ENCODE peak calls at places on chromosomes 16 and 17, in four cellular contexts. Q is prostate gland, X is iPS DF 6.9, R is Panc1. E is an unnamed sample.

GRCh38 chr16:30997887-30998711 is 12.3 kb downstream of the STX1B start:
- DNase-seq in R (no peak), X (no peak), Q (no peak), E (no peak)

GRCh38 chr17:2181206-2181983 is 122.2 kb downstream of the SMG6 start:
- DNase-seq in Q (no peak), X (no peak), R (no peak), E (no peak)

GRCh38 chr16:83975646-83976260 is 7.7 kb downstream of the NECAB2 start:
- DNase-seq in Q (no peak), X (no peak), R (no peak), E (no peak)

GRCh38 chr16:83200005-83200779 is 573.4 kb downstream of the CDH13 start:
- DNase-seq in X (no peak), Q (no peak), R (no peak), E (no peak)

GRCh38 chr17:30263552-30264333 is 28.0 kb downstream of the BLMH start:
- DNase-seq in X (no peak), Q (no peak), R (no peak), E (no peak)

GRCh38 chr17:32970281-32970680 is 21.4 kb upstream of the SPACA3 start:
- DNase-seq in Q (no peak), X (no peak), R (no peak), E (no peak)

GRCh38 chr17:8488931-8489330 is 53.2 kb downstream of the NDEL1 start:
- DNase-seq in X (no peak), R (peak; percentile 25), Q (no peak), E (no peak)

GRCh38 chr17:3963214-3964201 is 729 bp downstream of the ATP2A3 start:
- DNase-seq in Q (no peak), X (no peak), R (no peak), E (no peak)

GRCh38 chr17:70763018-70763417 is 593.7 kb downstream of the KCNJ2 start:
- DNase-seq in Q (no peak), X (no peak), R (no peak), E (no peak)

GRCh38 chr17:57576744-57577143 is 168.4 kb downstream of the CCDC182 start:
- DNase-seq in R (no peak), Q (no peak), X (no peak), E (no peak)

GRCh38 chr16:70569752-70570151 is 46.1 kb downstream of the SF3B3 start:
- DNase-seq in Q (no peak), X (no peak), R (no peak), E (no peak)

GRCh38 chr17:49434821-49435581 is 20.3 kb upstream of the PHB1 start:
- DNase-seq in X (peak; percentile 60), Q (peak; percentile 42), R (no peak), E (peak; percentile 38)

GRCh38 chr16:57185446-57185944 is 344 bp downstream of the PSME3IP1 start:
- DNase-seq in R (no peak), Q (peak; percentile 30), X (no peak), E (no peak)

GRCh38 chr16:56742030-56742984 is 12.4 kb downstream of the NUP93 start:
- DNase-seq in X (no peak), R (no peak), Q (no peak), E (peak; percentile 33)

GRCh38 chr16:2482181-2483107 is 7.5 kb downstream of the TBC1D24 start:
- DNase-seq in X (no peak), Q (peak; percentile 66), R (no peak), E (no peak)

GRCh38 chr16:10765772-10766171 is 22.1 kb downstream of the NUBP1 start:
- DNase-seq in X (no peak), Q (no peak), R (no peak), E (no peak)

GRCh38 chr17:74394977-74395376 is 27.7 kb downstream of the GPR142 start:
- DNase-seq in X (no peak), Q (peak; percentile 51), R (no peak), E (no peak)

GRCh38 chr17:53462393-53462811 is 360.3 kb upstream of the KIF2B start:
- DNase-seq in Q (no peak), R (no peak), X (no peak), E (peak; percentile 11)

GRCh38 chr17:17401271-17401781 is 75.5 kb upstream of the MED9 start:
- DNase-seq in X (peak; percentile 39), Q (no peak), R (no peak), E (no peak)

GRCh38 chr17:17408236-17408794 is 68.5 kb upstream of the MED9 start:
- DNase-seq in R (no peak), X (no peak), Q (no peak), E (no peak)

GRCh38 chr17:17402558-17402957 is 74.2 kb upstream of the MED9 start:
- DNase-seq in Q (no peak), R (no peak), X (no peak), E (no peak)

GRCh38 chr17:17403899-17404576 is 72.8 kb upstream of the MED9 start:
- DNase-seq in R (no peak), Q (no peak), X (no peak), E (no peak)

GRCh38 chr17:17406225-17406624 is 70.6 kb upstream of the MED9 start:
- DNase-seq in R (no peak), X (no peak), Q (no peak), E (no peak)
- H3K4me1 ChIP-seq in R (no peaks in the 10 kb centered on the region), X (no peaks in the 10 kb centered on the region), Q (no peaks in the 10 kb centered on the region), E (no peaks in the 10 kb centered on the region)

DNA sequence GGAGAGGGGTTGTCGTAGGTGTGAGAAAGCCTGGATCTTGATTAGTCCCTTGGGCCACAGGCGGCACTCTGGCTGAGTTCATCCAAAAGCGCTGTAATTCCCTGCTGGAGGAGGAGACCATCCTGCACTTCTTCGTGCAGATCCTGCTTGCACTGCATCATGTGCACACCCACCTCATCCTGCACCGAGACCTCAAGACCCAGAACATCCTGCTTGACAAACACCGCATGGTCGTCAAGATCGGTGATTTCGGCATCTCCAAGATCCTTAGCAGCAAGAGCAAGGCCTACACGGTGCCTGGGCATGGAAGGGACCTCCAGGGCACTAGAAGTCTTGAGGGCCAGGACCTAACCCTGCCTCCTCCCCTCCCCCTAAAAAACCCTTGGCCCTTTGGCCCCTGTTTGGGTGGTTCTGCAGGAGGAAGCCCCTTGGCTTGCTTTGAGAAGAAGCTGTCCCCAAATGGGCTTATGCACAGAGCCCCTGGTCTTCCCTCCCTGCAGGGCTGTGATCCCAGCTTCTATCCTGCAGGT is 6.2 kb downstream of the NEK8 start:
- DNase-seq in Q (no peak), X (no peak), R (no peak), E (no peak)
- H3K4me1 ChIP-seq in Q (no peaks in the 10 kb centered on the region), X (no peaks in the 10 kb centered on the region), R (peaks cover under 1% of the 10 kb centered on the region), E (peaks cover 8% of the 10 kb centered on the region)

DNA sequence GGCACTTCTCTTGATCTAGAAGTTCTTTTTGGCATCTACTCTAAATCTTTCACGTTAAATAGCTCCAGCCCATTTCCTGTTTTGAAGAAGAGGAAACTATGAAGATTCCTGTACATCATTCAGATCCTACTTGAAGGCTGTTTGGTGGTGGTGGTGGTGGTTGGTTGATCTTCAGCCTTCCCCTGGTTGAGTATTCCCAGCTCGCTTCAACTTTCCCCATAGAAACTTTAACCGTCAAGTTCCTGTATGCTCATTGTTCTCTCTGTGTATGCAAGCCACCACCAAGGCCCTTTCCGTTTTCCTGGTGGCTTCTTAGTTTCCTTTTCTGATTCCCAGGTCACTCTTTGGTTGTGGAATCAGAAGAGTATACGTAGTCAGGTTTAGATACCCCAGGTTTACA is 3.3 kb downstream of the LRRC46 start:
- DNase-seq in R (no peak), Q (no peak), X (no peak), E (no peak)
- H3K4me1 ChIP-seq in R (peaks cover 15% of the 10 kb centered on the region), Q (peaks cover 12% of the 10 kb centered on the region), X (peaks cover 2% of the 10 kb centered on the region), E (peaks cover 18% of the 10 kb centered on the region)

GRCh38 chr17:77087650-77088454 is 52.9 kb upstream of the SEC14L1 start:
- DNase-seq in R (no peak), Q (no peak), X (no peak), E (no peak)
- H3K4me1 ChIP-seq in R (peaks cover 26% of the 10 kb centered on the region), Q (peaks cover 2% of the 10 kb centered on the region), X (no peaks in the 10 kb centered on the region), E (peaks cover 18% of the 10 kb centered on the region)

E was measured in keratinocyte.